ENCODE peak calls at places on chromosome 18, in six cellular contexts. F, I, A, R, T and C are unnamed samples.

GRCh38 chr18:61926532-61926931 is 33.7 kb upstream of the RNF152 start:
- DNase-seq in F (no peak), I (no peak), A (no peak), R (no peak), T (no peak), C (no peak)

GRCh38 chr18:45978084-45978483 is 11.0 kb upstream of the EPG5 start:
- DNase-seq in F (no peak), I (no peak), A (no peak), R (no peak), T (no peak), C (no peak)

GRCh38 chr18:12946549-12947354 is 1.1 kb upstream of the SEH1L start:
- DNase-seq in F (peak; percentile 52), I (peak; percentile 88), A (no peak), R (peak; percentile 26), T (peak; percentile 83), C (no peak)

GRCh38 chr18:46054956-46055831 is 16.9 kb downstream of the PSTPIP2 start:
- DNase-seq in F (no peak), I (no peak), A (no peak), R (no peak), T (no peak), C (no peak)

GRCh38 chr18:37429768-37430167 is 135.8 kb downstream of the CELF4 start:
- DNase-seq in F (no peak), I (no peak), A (no peak), R (no peak), T (no peak), C (no peak)

GRCh38 chr18:79738041-79738461 is 58.4 kb downstream of the CTDP1 start:
- DNase-seq in F (no peak), I (no peak), A (peak; percentile 60), R (no peak), T (no peak), C (peak; percentile 57)

GRCh38 chr18:25805323-25805722 is 285.1 kb downstream of the SS18 start:
- DNase-seq in F (no peak), I (peak; percentile 72), A (no peak), R (no peak), T (no peak), C (no peak)

GRCh38 chr18:44839239-44839666 is 158.6 kb downstream of the SETBP1 start:
- DNase-seq in F (peak; percentile 66), I (peak; percentile 66), A (peak; percentile 93), R (peak; percentile 74), T (no peak), C (peak; percentile 76)

GRCh38 chr18:55301196-55301540 is 286.8 kb downstream of the TCF4 start:
- DNase-seq in F (no peak), I (no peak), A (no peak), R (no peak), T (no peak), C (no peak)

GRCh38 chr18:6199777-6200176 is 214.9 kb downstream of the L3MBTL4 start:
- DNase-seq in F (no peak), I (no peak), A (no peak), R (no peak), T (no peak), C (no peak)

GRCh38 chr18:30487962-30488361 is 554.6 kb downstream of the DSC3 start:
- DNase-seq in F (no peak), I (peak; percentile 66), A (no peak), R (no peak), T (no peak), C (no peak)

GRCh38 chr18:60981651-60982050 is 351.6 kb upstream of the CDH20 start:
- DNase-seq in F (no peak), I (peak; percentile 36), A (no peak), R (no peak), T (no peak), C (no peak)

GRCh38 chr18:48023334-48024008 is 93.0 kb upstream of the SMAD2 start:
- DNase-seq in F (peak; percentile 59), I (peak; percentile 81), A (no peak), R (peak; percentile 53), T (no peak), C (peak; percentile 44)

GRCh38 chr18:23307567-23308295 is 145.4 kb upstream of the RIOK3 start:
- DNase-seq in F (peak; percentile 31), I (peak; percentile 76), A (peak; percentile 82), R (no peak), T (no peak), C (no peak)

GRCh38 chr18:57121542-57122112 is 25.3 kb upstream of the BOD1L2 start:
- DNase-seq in F (no peak), I (no peak), A (no peak), R (no peak), T (no peak), C (no peak)
- TF ChIP-seq CTCF in F (no peak), I (no peak), A (no peak), R (no peak), T (no peak), C (no peak)

GRCh38 chr18:77129150-77129551 is 3.4 kb downstream of the MBP start:
- DNase-seq in F (peak; percentile 75), I (peak; percentile 99), A (no peak), R (no peak), T (no peak), C (no peak)
- H3K4me3 ChIP-seq in F (no peak overlapping the region), I (no peak overlapping the region), A (no peak overlapping the region), R (no peak overlapping the region), T (no peak overlapping the region), C (no peak overlapping the region)

GRCh38 chr18:54127759-54128378 is 96.6 kb downstream of the MBD2 start:
- DNase-seq in F (no peak), I (no peak), A (no peak), R (no peak), T (no peak), C (no peak)
- TF ChIP-seq CTCF in F (peak; percentile 16), I (peak; percentile 70), A (no peak), R (no peak), T (no peak), C (peak; percentile 51)

DNA sequence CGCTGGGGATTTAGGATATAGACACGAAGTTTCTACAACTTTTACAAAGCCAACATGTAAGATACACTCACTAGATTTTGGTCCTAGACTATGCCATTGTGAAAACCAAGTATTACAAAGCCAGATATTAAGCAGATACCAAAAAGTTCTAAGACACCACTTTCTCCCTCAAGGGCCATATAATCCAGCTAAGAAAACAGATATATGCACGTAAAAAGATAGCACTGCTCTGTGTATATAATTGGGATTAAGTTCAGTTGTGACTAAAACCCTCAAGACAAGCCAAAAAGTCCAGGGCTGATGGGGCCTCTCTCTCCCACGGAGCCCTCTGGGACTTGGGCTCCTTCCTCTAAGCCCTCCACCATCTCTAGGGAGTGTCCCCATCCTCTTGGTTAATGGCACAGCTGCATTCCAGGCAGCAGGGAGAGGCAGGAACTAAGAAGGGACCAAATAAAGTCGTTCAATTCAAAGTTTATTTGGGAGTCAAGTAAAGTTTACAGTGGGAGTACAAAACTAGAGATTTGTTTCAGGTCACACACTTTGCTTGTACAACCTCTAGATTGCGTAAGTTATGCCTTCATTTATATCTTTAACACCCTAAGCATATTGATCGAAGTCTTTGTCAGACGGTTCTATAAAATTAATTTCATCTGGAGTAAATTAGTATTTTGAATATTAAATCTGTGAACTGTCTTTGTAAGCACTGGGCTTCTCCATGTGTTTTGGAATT is 119.9 kb downstream of the ACAA2 start:
- DNase-seq in F (no peak), I (no peak), A (no peak), R (no peak), T (no peak), C (no peak)
- H3K4me3 ChIP-seq in F (no peak overlapping the region), I (no peak overlapping the region), A (no peak overlapping the region), R (no peak overlapping the region), T (no peak overlapping the region), C (no peak overlapping the region)

DNA sequence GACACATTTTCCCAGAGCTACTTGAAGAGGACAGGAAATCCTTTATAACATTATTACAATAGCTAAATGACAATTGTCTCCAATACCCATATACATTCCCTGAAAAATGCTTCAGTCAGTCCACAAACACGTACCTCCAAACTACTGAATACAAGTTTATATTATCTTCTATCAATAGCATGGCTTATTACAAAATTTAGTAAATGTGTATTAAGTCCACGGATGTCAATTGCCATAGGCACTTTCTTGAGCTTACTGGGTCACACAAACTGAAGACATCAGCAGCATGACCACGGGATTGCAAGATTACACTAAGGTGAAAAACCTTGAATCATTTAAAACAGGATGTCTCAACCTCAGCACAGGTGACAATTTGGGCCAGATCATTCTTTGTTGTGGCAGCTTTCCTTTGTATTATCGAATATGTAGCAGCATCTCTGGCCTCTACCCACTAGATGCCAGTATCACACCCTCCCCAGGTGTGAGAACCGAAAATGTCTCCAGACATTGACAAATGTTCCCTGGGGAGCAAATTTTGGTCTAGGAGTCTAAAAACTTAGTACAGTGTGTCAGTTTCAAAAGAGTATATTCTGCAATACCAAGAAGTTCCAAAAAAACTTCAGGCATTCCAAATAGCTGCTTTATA is 1.4 kb downstream of the MBD2 start:
- DNase-seq in F (no peak), I (no peak), A (no peak), R (no peak), T (no peak), C (no peak)
- TF ChIP-seq CTCF in F (no peak), I (no peak), A (peak; percentile 22), R (no peak), T (no peak), C (peak; percentile 25)

GRCh38 chr18:3592864-3593263 is 142.9 kb downstream of the TGIF1 start:
- DNase-seq in F (no peak), I (no peak), A (no peak), R (no peak), T (no peak), C (no peak)
- H3K4me3 ChIP-seq in F (no peak overlapping the region), I (no peak overlapping the region), A (no peak overlapping the region), R (no peak overlapping the region), T (peak overlapping the region; percentile 75), C (no peak overlapping the region)

GRCh38 chr18:8696749-8697211 is 8.6 kb upstream of the MTCL1 start:
- DNase-seq in F (peak; percentile 70), I (no peak), A (peak; percentile 91), R (peak; percentile 85), T (no peak), C (peak; percentile 84)
- TF ChIP-seq CTCF in F (peak; percentile 76), I (peak; percentile 85), A (peak; percentile 95), R (peak; percentile 93), T (peak; percentile 65), C (peak; percentile 97)

DNA sequence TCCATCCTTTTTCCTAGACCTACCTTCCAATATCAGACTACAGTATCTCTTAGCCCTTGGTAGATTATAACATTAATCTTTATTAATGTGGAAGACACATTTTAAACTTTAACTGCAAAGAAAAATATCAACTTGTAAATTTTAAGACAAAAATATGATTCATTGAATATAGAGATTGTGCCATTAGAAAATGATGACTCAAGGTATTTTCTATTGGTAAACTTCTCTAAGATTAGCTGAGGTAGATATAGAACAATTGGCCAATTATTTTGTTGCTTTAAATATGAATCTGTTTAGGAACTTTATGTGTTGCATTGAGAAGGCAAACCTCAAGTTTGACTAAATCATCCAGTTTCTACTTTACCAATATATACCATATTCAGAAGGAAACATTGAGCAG is 604.7 kb downstream of the CBLN2 start:
- DNase-seq in F (no peak), I (no peak), A (no peak), R (no peak), T (no peak), C (no peak)
- H3K4me3 ChIP-seq in F (no peak overlapping the region), I (no peak overlapping the region), A (no peak overlapping the region), R (no peak overlapping the region), T (no peak overlapping the region), C (no peak overlapping the region)

GRCh38 chr18:74905245-74905644 is 303.7 kb downstream of the PTGR3 start:
- DNase-seq in F (no peak), I (no peak), A (no peak), R (no peak), T (no peak), C (no peak)
- TF ChIP-seq CTCF in F (no peak), I (no peak), A (no peak), R (no peak), T (no peak), C (no peak)